ENCODE peak calls at places on chromosomes 5 and 9, in eight cellular contexts. One of them, this sample, is unnamed.

GRCh38 chr5:56829137-56829536 is 13.8 kb downstream of the MAP3K1 start:
- DNase-seq in AG20443: no peak
- DNase-seq in GM10248: no peak
- DNase-seq in posterior vena cava: no peak
- DNase-seq in posterior cingulate gyrus: no peak
- DNase-seq in fibroblast of lung: no peak
- DNase-seq in stomach: no peak
- DNase-seq in effector CD4-positive, alpha-beta T cell: peak; percentile 68
- DNase-seq in this sample: no peak

GRCh38 chr9:114314881-114315722 is 7.8 kb upstream of the ORM1 start:
- DNase-seq in posterior cingulate gyrus: no peak
- DNase-seq in fibroblast of lung: no peak
- DNase-seq in GM10248: no peak
- DNase-seq in AG20443: peak; percentile 11
- DNase-seq in stomach: peak; percentile 51
- DNase-seq in posterior vena cava: peak; percentile 73
- DNase-seq in effector CD4-positive, alpha-beta T cell: no peak
- DNase-seq in this sample: peak; percentile 25

GRCh38 chr5:98403131-98403530 is 370.3 kb upstream of the RGMB start:
- DNase-seq in posterior cingulate gyrus: no peak
- DNase-seq in AG20443: no peak
- DNase-seq in GM10248: no peak
- DNase-seq in fibroblast of lung: no peak
- DNase-seq in effector CD4-positive, alpha-beta T cell: no peak
- DNase-seq in posterior vena cava: no peak
- DNase-seq in stomach: no peak
- DNase-seq in this sample: peak; percentile 71

GRCh38 chr5:177116631-177117373 is 16.8 kb upstream of the NSD1 start:
- DNase-seq in AG20443: peak; percentile 97
- DNase-seq in GM10248: peak; percentile 74
- DNase-seq in fibroblast of lung: peak; percentile 81
- DNase-seq in effector CD4-positive, alpha-beta T cell: peak; percentile 72
- DNase-seq in posterior cingulate gyrus: peak; percentile 93
- DNase-seq in stomach: peak; percentile 89
- DNase-seq in posterior vena cava: peak; percentile 97
- DNase-seq in this sample: peak; percentile 83

GRCh38 chr9:69653261-69653660 is 18.9 kb downstream of the APBA1 start:
- DNase-seq in stomach: no peak
- DNase-seq in posterior vena cava: no peak
- DNase-seq in AG20443: no peak
- DNase-seq in fibroblast of lung: no peak
- DNase-seq in GM10248: no peak
- DNase-seq in effector CD4-positive, alpha-beta T cell: no peak
- DNase-seq in posterior cingulate gyrus: no peak
- DNase-seq in this sample: no peak

GRCh38 chr5:154412925-154413324 is 32.9 kb upstream of the SAP30L start:
- DNase-seq in stomach: no peak
- DNase-seq in GM10248: no peak
- DNase-seq in posterior vena cava: no peak
- DNase-seq in posterior cingulate gyrus: no peak
- DNase-seq in effector CD4-positive, alpha-beta T cell: no peak
- DNase-seq in AG20443: peak; percentile 3
- DNase-seq in fibroblast of lung: no peak
- DNase-seq in this sample: no peak

GRCh38 chr9:76621011-76621410 is 143.2 kb upstream of the PCA3 start:
- DNase-seq in posterior vena cava: no peak
- DNase-seq in posterior cingulate gyrus: no peak
- DNase-seq in effector CD4-positive, alpha-beta T cell: no peak
- DNase-seq in AG20443: no peak
- DNase-seq in stomach: no peak
- DNase-seq in GM10248: no peak
- DNase-seq in fibroblast of lung: no peak
- DNase-seq in this sample: no peak

GRCh38 chr9:70400107-70400892 is 14.2 kb downstream of the KLF9 start:
- DNase-seq in stomach: no peak
- DNase-seq in posterior vena cava: no peak
- DNase-seq in effector CD4-positive, alpha-beta T cell: no peak
- DNase-seq in GM10248: no peak
- DNase-seq in fibroblast of lung: no peak
- DNase-seq in posterior cingulate gyrus: no peak
- DNase-seq in AG20443: no peak
- DNase-seq in this sample: no peak

GRCh38 chr9:88808019-88808656 is 183.1 kb upstream of the S1PR3 start:
- DNase-seq in effector CD4-positive, alpha-beta T cell: no peak
- DNase-seq in GM10248: no peak
- DNase-seq in fibroblast of lung: peak; percentile 62
- DNase-seq in stomach: no peak
- DNase-seq in posterior vena cava: no peak
- DNase-seq in AG20443: no peak
- DNase-seq in posterior cingulate gyrus: no peak
- DNase-seq in this sample: peak; percentile 89

GRCh38 chr9:131727184-131727785 is 12.6 kb downstream of the RAPGEF1 start:
- DNase-seq in AG20443: peak; percentile 53
- DNase-seq in fibroblast of lung: peak; percentile 43
- DNase-seq in stomach: no peak
- DNase-seq in posterior vena cava: no peak
- DNase-seq in effector CD4-positive, alpha-beta T cell: no peak
- DNase-seq in posterior cingulate gyrus: no peak
- DNase-seq in GM10248: no peak
- DNase-seq in this sample: peak; percentile 48

GRCh38 chr5:143001764-143002351 is 231.7 kb downstream of the ARHGAP26 start:
- DNase-seq in posterior cingulate gyrus: no peak
- DNase-seq in GM10248: no peak
- DNase-seq in posterior vena cava: no peak
- DNase-seq in AG20443: peak; percentile 65
- DNase-seq in fibroblast of lung: peak; percentile 55
- DNase-seq in stomach: no peak
- DNase-seq in effector CD4-positive, alpha-beta T cell: no peak
- DNase-seq in this sample: peak; percentile 74

GRCh38 chr5:14385022-14385421 is 196.6 kb upstream of the OTULINL start:
- DNase-seq in AG20443: no peak
- DNase-seq in GM10248: no peak
- DNase-seq in posterior vena cava: no peak
- DNase-seq in posterior cingulate gyrus: no peak
- DNase-seq in fibroblast of lung: no peak
- DNase-seq in effector CD4-positive, alpha-beta T cell: no peak
- DNase-seq in stomach: no peak
- DNase-seq in this sample: no peak

GRCh38 chr9:12818431-12819000 is 43.7 kb downstream of the LURAP1L start:
- DNase-seq in AG20443: peak; percentile 49
- DNase-seq in posterior vena cava: no peak
- DNase-seq in fibroblast of lung: peak; percentile 83
- DNase-seq in GM10248: no peak
- DNase-seq in effector CD4-positive, alpha-beta T cell: no peak
- DNase-seq in posterior cingulate gyrus: no peak
- DNase-seq in stomach: no peak
- DNase-seq in this sample: peak; percentile 93

GRCh38 chr5:157559301-157559700 is 16.3 kb downstream of the ADAM19 start:
- DNase-seq in GM10248: no peak
- DNase-seq in stomach: no peak
- DNase-seq in AG20443: peak; percentile 46
- DNase-seq in effector CD4-positive, alpha-beta T cell: no peak
- DNase-seq in posterior cingulate gyrus: no peak
- DNase-seq in fibroblast of lung: peak; percentile 41
- DNase-seq in posterior vena cava: no peak
- DNase-seq in this sample: peak; percentile 93

GRCh38 chr9:135273077-135273476 is 185.6 kb downstream of the OLFM1 start:
- DNase-seq in posterior cingulate gyrus: no peak
- DNase-seq in AG20443: no peak
- DNase-seq in fibroblast of lung: no peak
- DNase-seq in effector CD4-positive, alpha-beta T cell: no peak
- DNase-seq in posterior vena cava: no peak
- DNase-seq in stomach: no peak
- DNase-seq in GM10248: no peak
- DNase-seq in this sample: no peak

GRCh38 chr9:98215821-98216220 is 23.4 kb upstream of the CORO2A start:
- DNase-seq in GM10248: no peak
- DNase-seq in fibroblast of lung: no peak
- DNase-seq in AG20443: peak; percentile 48
- DNase-seq in effector CD4-positive, alpha-beta T cell: peak; percentile 10
- DNase-seq in posterior cingulate gyrus: no peak
- DNase-seq in posterior vena cava: no peak
- DNase-seq in stomach: no peak
- DNase-seq in this sample: peak; percentile 31

GRCh38 chr9:6904366-6904765 is 146.6 kb downstream of the KDM4C start:
- DNase-seq in posterior cingulate gyrus: no peak
- DNase-seq in stomach: no peak
- DNase-seq in effector CD4-positive, alpha-beta T cell: no peak
- DNase-seq in AG20443: no peak
- DNase-seq in posterior vena cava: no peak
- DNase-seq in fibroblast of lung: no peak
- DNase-seq in GM10248: no peak
- DNase-seq in this sample: no peak

GRCh38 chr5:179791881-179792611 is 1.7 kb upstream of the LTC4S start:
- DNase-seq in stomach: no peak
- DNase-seq in posterior vena cava: peak; percentile 78
- DNase-seq in GM10248: no peak
- DNase-seq in fibroblast of lung: no peak
- DNase-seq in effector CD4-positive, alpha-beta T cell: no peak
- DNase-seq in posterior cingulate gyrus: no peak
- DNase-seq in AG20443: no peak
- DNase-seq in this sample: no peak

GRCh38 chr9:124660341-124660801 is 110.7 kb downstream of the NR6A1 start:
- DNase-seq in GM10248: no peak
- DNase-seq in effector CD4-positive, alpha-beta T cell: no peak
- DNase-seq in AG20443: peak; percentile 37
- DNase-seq in stomach: no peak
- DNase-seq in posterior cingulate gyrus: peak; percentile 56
- DNase-seq in posterior vena cava: no peak
- DNase-seq in fibroblast of lung: peak; percentile 57
- DNase-seq in this sample: peak; percentile 78

GRCh38 chr5:96963267-96963666 is 27.4 kb downstream of the LNPEP start:
- DNase-seq in posterior vena cava: peak; percentile 84
- DNase-seq in stomach: no peak
- DNase-seq in effector CD4-positive, alpha-beta T cell: no peak
- DNase-seq in AG20443: peak; percentile 87
- DNase-seq in posterior cingulate gyrus: peak; percentile 17
- DNase-seq in fibroblast of lung: peak; percentile 70
- DNase-seq in GM10248: no peak
- DNase-seq in this sample: peak; percentile 79

GRCh38 chr5:121175986-121176385 is 675.7 kb upstream of the FTMT start:
- DNase-seq in stomach: no peak
- DNase-seq in AG20443: no peak
- DNase-seq in posterior vena cava: no peak
- DNase-seq in posterior cingulate gyrus: no peak
- DNase-seq in GM10248: no peak
- DNase-seq in fibroblast of lung: peak; percentile 45
- DNase-seq in effector CD4-positive, alpha-beta T cell: no peak
- DNase-seq in this sample: no peak

GRCh38 chr9:135290086-135290485 is 189.5 kb upstream of the PPP1R26 start:
- DNase-seq in stomach: peak; percentile 79
- DNase-seq in GM10248: no peak
- DNase-seq in effector CD4-positive, alpha-beta T cell: no peak
- DNase-seq in posterior vena cava: peak; percentile 41
- DNase-seq in fibroblast of lung: no peak
- DNase-seq in AG20443: no peak
- DNase-seq in posterior cingulate gyrus: no peak
- DNase-seq in this sample: no peak

GRCh38 chr5:73625905-73626811 is at the start of gene ARHGEF28:
- DNase-seq in posterior cingulate gyrus: peak; percentile 71
- DNase-seq in AG20443: peak; percentile 93
- DNase-seq in posterior vena cava: no peak
- DNase-seq in fibroblast of lung: peak; percentile 46
- DNase-seq in stomach: peak; percentile 87
- DNase-seq in effector CD4-positive, alpha-beta T cell: no peak
- DNase-seq in GM10248: peak; percentile 55
- DNase-seq in this sample: peak; percentile 42

GRCh38 chr5:1746371-1747078 is 53.1 kb downstream of the MRPL36 start:
- DNase-seq in posterior vena cava: peak; percentile 79
- DNase-seq in AG20443: no peak
- DNase-seq in GM10248: no peak
- DNase-seq in fibroblast of lung: no peak
- DNase-seq in stomach: no peak
- DNase-seq in posterior cingulate gyrus: no peak
- DNase-seq in effector CD4-positive, alpha-beta T cell: no peak
- DNase-seq in this sample: no peak

GRCh38 chr9:29021632-29022031 is 1448.4 kb upstream of the C9orf72 start:
- DNase-seq in posterior cingulate gyrus: no peak
- DNase-seq in fibroblast of lung: no peak
- DNase-seq in effector CD4-positive, alpha-beta T cell: no peak
- DNase-seq in stomach: no peak
- DNase-seq in posterior vena cava: no peak
- DNase-seq in GM10248: no peak
- DNase-seq in AG20443: no peak
- DNase-seq in this sample: no peak

GRCh38 chr9:34275811-34276210 is 53.3 kb downstream of the KIF24 start:
- DNase-seq in posterior vena cava: no peak
- DNase-seq in stomach: no peak
- DNase-seq in posterior cingulate gyrus: no peak
- DNase-seq in effector CD4-positive, alpha-beta T cell: no peak
- DNase-seq in AG20443: no peak
- DNase-seq in fibroblast of lung: no peak
- DNase-seq in GM10248: no peak
- DNase-seq in this sample: no peak

GRCh38 chr5:172385661-172386187 is 68.6 kb downstream of the SH3PXD2B start:
- DNase-seq in posterior cingulate gyrus: no peak
- DNase-seq in fibroblast of lung: no peak
- DNase-seq in AG20443: no peak
- DNase-seq in stomach: no peak
- DNase-seq in posterior vena cava: no peak
- DNase-seq in effector CD4-positive, alpha-beta T cell: no peak
- DNase-seq in GM10248: no peak
- DNase-seq in this sample: no peak

GRCh38 chr5:134477462-134478245 is 47.8 kb upstream of the JADE2 start:
- DNase-seq in stomach: no peak
- DNase-seq in posterior cingulate gyrus: no peak
- DNase-seq in fibroblast of lung: peak; percentile 23
- DNase-seq in effector CD4-positive, alpha-beta T cell: no peak
- DNase-seq in posterior vena cava: no peak
- DNase-seq in GM10248: no peak
- DNase-seq in AG20443: no peak
- DNase-seq in this sample: peak; percentile 9

GRCh38 chr5:149837680-149838269 is 106.8 kb downstream of the PDE6A start:
- DNase-seq in posterior vena cava: peak; percentile 84
- DNase-seq in posterior cingulate gyrus: peak; percentile 61
- DNase-seq in stomach: peak; percentile 49
- DNase-seq in AG20443: peak; percentile 92
- DNase-seq in GM10248: no peak
- DNase-seq in effector CD4-positive, alpha-beta T cell: no peak
- DNase-seq in fibroblast of lung: peak; percentile 72
- DNase-seq in this sample: peak; percentile 58

GRCh38 chr5:107213025-107213424 is 457.7 kb downstream of the EFNA5 start:
- DNase-seq in stomach: no peak
- DNase-seq in AG20443: no peak
- DNase-seq in fibroblast of lung: no peak
- DNase-seq in effector CD4-positive, alpha-beta T cell: no peak
- DNase-seq in posterior cingulate gyrus: no peak
- DNase-seq in posterior vena cava: no peak
- DNase-seq in GM10248: no peak
- DNase-seq in this sample: no peak

This sample was measured in AG10803.